ENCODE peak calls at places on chromosomes 1 and 21, in six cellular contexts. Y is IMR-90, D is hypothalamus, M is nucleus accumbens, G is tibial nerve, B is coronary artery. P is an unnamed sample.

GRCh38 chr1:86466986-86467385 is 1.7 kb upstream of the CLCA1 start:
- DNase-seq in Y (no peak), D (no peak), M (no peak), G (no peak), B (no peak), P (no peak)

GRCh38 chr1:20355828-20356735 is 65.4 kb downstream of the VWA5B1 start:
- DNase-seq in Y (no peak), D (no peak), M (no peak), G (no peak), B (no peak), P (no peak)

GRCh38 chr1:31095298-31095981 is 29.9 kb upstream of the PUM1 start:
- DNase-seq in Y (peak), D (no peak), M (no peak), G (no peak), B (no peak), P (no peak)

GRCh38 chr1:78145105-78145580 is 99.4 kb downstream of the GIPC2 start:
- DNase-seq in Y (peak), D (no peak), M (peak), G (peak), B (no peak), P (peak)

GRCh38 chr1:102593276-102593675 is 515.0 kb downstream of the COL11A1 start:
- DNase-seq in Y (no peak), D (no peak), M (no peak), G (no peak), B (no peak), P (no peak)

GRCh38 chr1:58451560-58452211 is 94.8 kb downstream of the OMA1 start:
- DNase-seq in Y (no peak), D (no peak), M (no peak), G (no peak), B (no peak), P (no peak)

GRCh38 chr1:12774801-12775345 is 1.3 kb downstream of the PRAMEF12 start:
- DNase-seq in Y (no peak), D (no peak), M (no peak), G (no peak), B (no peak), P (no peak)

GRCh38 chr1:39063191-39063590 is 37.0 kb downstream of the NDUFS5 start:
- DNase-seq in Y (no peak), D (no peak), M (no peak), G (no peak), B (no peak), P (no peak)

GRCh38 chr1:23567996-23568607 is 8.8 kb upstream of the ID3 start:
- DNase-seq in Y (no peak), D (peak), M (peak), G (no peak), B (no peak), P (peak)

GRCh38 chr1:21160263-21160662 is 16.4 kb downstream of the EIF4G3 start:
- DNase-seq in Y (no peak), D (no peak), M (no peak), G (no peak), B (no peak), P (no peak)

GRCh38 chr21:43193651-43194302 is 25.0 kb downstream of the CRYAA start:
- DNase-seq in Y (peak), D (no peak), M (no peak), G (peak), B (peak), P (peak)

GRCh38 chr1:168734271-168734670 is 5.3 kb upstream of the DPT start:
- DNase-seq in Y (no peak), D (no peak), M (no peak), G (no peak), B (no peak), P (no peak)

GRCh38 chr1:56411484-56412180 is 167.7 kb downstream of the PLPP3 start:
- DNase-seq in Y (no peak), D (no peak), M (no peak), G (no peak), B (no peak), P (no peak)

GRCh38 chr1:101995984-101996731 is 568 bp downstream of the OLFM3 start:
- DNase-seq in Y (no peak), D (no peak), M (no peak), G (no peak), B (no peak), P (peak)

GRCh38 chr1:243882276-243882675 is 32.2 kb upstream of the AKT3 start:
- DNase-seq in Y (peak), D (no peak), M (no peak), G (no peak), B (no peak), P (no peak)

GRCh38 chr21:38712076-38712475 is 93.7 kb upstream of the ETS2 start:
- DNase-seq in Y (peak), D (no peak), M (no peak), G (no peak), B (no peak), P (peak)

GRCh38 chr1:77975386-77975785 is 3.5 kb downstream of the FUBP1 start:
- DNase-seq in Y (peak), D (no peak), M (no peak), G (no peak), B (no peak), P (no peak)

GRCh38 chr1:150567717-150568561 is 11.5 kb downstream of the MCL1 start:
- DNase-seq in Y (peak), D (no peak), M (peak), G (peak), B (peak), P (no peak)

GRCh38 chr1:45282346-45282745 is 44.3 kb upstream of the HPDL start:
- DNase-seq in Y (peak), D (no peak), M (no peak), G (no peak), B (no peak), P (no peak)

GRCh38 chr1:229192851-229193250 is 78.1 kb upstream of the RAB4A start:
- DNase-seq in Y (no peak), D (no peak), M (no peak), G (no peak), B (no peak), P (no peak)

GRCh38 chr1:13808729-13809131 is 108.7 kb downstream of the PRDM2 start:
- DNase-seq in Y (peak), D (no peak), M (no peak), G (peak), B (no peak), P (no peak)

GRCh38 chr21:28590722-28591121 is 402.0 kb downstream of the LTN1 start:
- DNase-seq in Y (no peak), D (no peak), M (no peak), G (no peak), B (no peak), P (no peak)

P was measured in head of caudate nucleus.